ENCODE peak calls at places on chromosomes 3 and 15, in ten cellular contexts. G is upper lobe of right lung, V is stomach, N is thoracic aorta, Z is neuronal stem cell, M is heart left ventricle, A is breast epithelium, R is GM23338, I is ovary, H is aorta. C is an unnamed sample. For H3K36me3 and H3K4me1, the result is how much of the 10 kb centered on the place peaks cover.

GRCh38 chr3:30286007-30286669 is 320.3 kb upstream of the TGFBR2 start:
- DNase-seq in G (no peak), V (peak), N (peak), Z (no peak), M (peak), A (no peak), R (no peak), I (peak), H (peak), C (no peak)

GRCh38 chr15:67190813-67191212 is 63.6 kb downstream of the AAGAB start:
- DNase-seq in G (no peak), V (no peak), N (no peak), Z (no peak), M (no peak), A (no peak), R (no peak), I (no peak), H (no peak), C (no peak)

GRCh38 chr3:99365979-99366378 is 272.4 kb upstream of the COL8A1 start:
- DNase-seq in G (no peak), V (no peak), N (no peak), Z (no peak), M (no peak), A (no peak), R (no peak), I (no peak), H (no peak), C (no peak)

GRCh38 chr15:83112233-83112958 is 5.0 kb downstream of the TM6SF1 start:
- DNase-seq in G (no peak), V (no peak), N (no peak), Z (no peak), M (no peak), A (no peak), R (no peak), I (no peak), H (no peak), C (no peak)

GRCh38 chr15:43955140-43955539 is 128.3 kb downstream of the WDR76 start:
- DNase-seq in G (no peak), V (no peak), N (no peak), Z (no peak), M (no peak), A (no peak), R (no peak), I (no peak), H (no peak), C (no peak)

GRCh38 chr3:13161021-13161759 is 88.0 kb upstream of the IQSEC1 start:
- DNase-seq in G (peak), V (no peak), N (no peak), Z (no peak), M (no peak), A (peak), R (peak), I (no peak), H (no peak), C (no peak)

GRCh38 chr3:173401369-173401768 is 3.8 kb downstream of the NLGN1 start:
- DNase-seq in G (no peak), V (no peak), N (no peak), Z (no peak), M (no peak), A (no peak), R (no peak), I (no peak), H (no peak), C (no peak)

GRCh38 chr3:152185941-152186630 is 82.6 kb upstream of the MBNL1 start:
- DNase-seq in G (no peak), V (no peak), N (no peak), Z (no peak), M (no peak), A (no peak), R (no peak), I (no peak), H (no peak), C (no peak)

GRCh38 chr15:59594493-59594942 is 17.1 kb upstream of the GCNT3 start:
- DNase-seq in G (no peak), V (no peak), N (no peak), Z (no peak), M (no peak), A (no peak), R (no peak), I (peak), H (no peak), C (no peak)

GRCh38 chr3:114622001-114622400 is 328.2 kb downstream of the TIGIT start:
- DNase-seq in G (no peak), V (no peak), N (no peak), Z (no peak), M (no peak), A (no peak), R (no peak), I (no peak), H (no peak), C (no peak)

GRCh38 chr3:167110906-167111305 is 269.2 kb downstream of the ZBBX start:
- DNase-seq in G (no peak), V (no peak), N (no peak), Z (peak), M (no peak), A (no peak), R (peak), I (no peak), H (no peak), C (no peak)

GRCh38 chr3:78029775-78030174 is 989.9 kb downstream of the ROBO2 start:
- DNase-seq in G (peak), V (no peak), N (no peak), Z (no peak), M (peak), A (no peak), R (peak), I (no peak), H (no peak), C (no peak)

GRCh38 chr3:47283596-47284364 is 1.0 kb downstream of the KLHL18 start:
- DNase-seq in G (no peak), V (no peak), N (no peak), Z (no peak), M (peak), A (no peak), R (peak), I (no peak), H (no peak), C (peak)

GRCh38 chr15:57923750-57924149 is 141.8 kb downstream of the ALDH1A2 start:
- DNase-seq in G (no peak), V (peak), N (no peak), Z (no peak), M (no peak), A (no peak), R (no peak), I (no peak), H (peak), C (no peak)

DNA sequence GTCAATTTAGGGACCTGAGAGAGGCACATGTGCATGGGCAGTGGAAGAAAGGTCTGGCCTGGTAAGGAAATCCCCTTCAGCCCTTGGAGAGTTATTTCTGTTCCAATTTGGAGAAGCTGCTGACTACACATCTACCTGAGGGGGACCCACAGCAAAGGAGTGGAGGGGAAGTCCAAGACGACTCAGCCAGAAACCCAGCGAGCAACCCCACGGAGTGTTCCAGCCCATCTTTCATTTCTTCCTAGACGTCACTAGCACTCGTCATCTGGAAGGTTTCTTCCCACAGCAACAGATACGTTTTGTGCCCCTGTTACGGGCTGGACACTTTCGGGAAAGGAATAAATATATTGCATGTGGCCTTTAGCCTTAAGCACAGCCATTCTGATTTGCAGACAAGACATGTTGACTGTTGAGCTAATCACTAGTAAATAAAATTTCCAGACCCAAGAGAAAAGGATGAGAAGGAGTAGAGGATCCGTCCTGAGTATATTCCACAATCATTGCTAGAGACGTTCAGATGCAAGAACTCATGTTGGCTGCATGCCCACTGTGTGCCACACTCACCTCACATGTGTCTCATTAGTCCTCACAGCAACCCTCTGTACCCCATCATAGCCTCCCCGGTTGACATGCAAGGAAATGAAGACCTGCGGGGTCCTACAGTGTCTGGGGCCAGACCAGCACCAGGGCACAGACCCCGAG is 7.8 kb upstream of the FAM174B start:
- DNase-seq in G (no peak), V (no peak), N (no peak), Z (no peak), M (no peak), A (no peak), R (no peak), I (no peak), H (no peak), C (no peak)
- H3K36me3 ChIP-seq in G (under half), V (under half), N (under half), Z (under half), M (under half), A (under half), R (under half), I (under half), H (under half), C (under half)

GRCh38 chr3:49389297-49389696 is 22.5 kb downstream of the RHOA start:
- DNase-seq in G (no peak), V (no peak), N (no peak), Z (no peak), M (no peak), A (no peak), R (no peak), I (no peak), H (no peak), C (no peak)

GRCh38 chr3:49388416-49388815 is 23.4 kb downstream of the RHOA start:
- DNase-seq in G (no peak), V (no peak), N (no peak), Z (no peak), M (no peak), A (no peak), R (no peak), I (no peak), H (no peak), C (no peak)

GRCh38 chr3:49386056-49386756 is 25.6 kb downstream of the RHOA start:
- DNase-seq in G (no peak), V (no peak), N (no peak), Z (no peak), M (no peak), A (no peak), R (no peak), I (no peak), H (no peak), C (no peak)

GRCh38 chr3:49385617-49386016 is 26.2 kb downstream of the RHOA start:
- DNase-seq in G (no peak), V (no peak), N (no peak), Z (no peak), M (no peak), A (no peak), R (no peak), I (no peak), H (no peak), C (no peak)

GRCh38 chr3:49387721-49388120 is 24.1 kb downstream of the RHOA start:
- DNase-seq in G (no peak), V (no peak), N (no peak), Z (no peak), M (no peak), A (no peak), R (no peak), I (no peak), H (no peak), C (no peak)
- H3K4me1 ChIP-seq in G (under half), V (under half), N (under half), Z (under half), M (half or more), A (under half), R (under half), I (under half), H (under half), C (under half)

GRCh38 chr15:41813426-41813825 is 14.5 kb upstream of the JMJD7 start:
- DNase-seq in G (no peak), V (no peak), N (no peak), Z (no peak), M (no peak), A (no peak), R (no peak), I (no peak), H (no peak), C (no peak)

GRCh38 chr15:41814534-41814933 is 13.4 kb upstream of the JMJD7 start:
- DNase-seq in G (no peak), V (no peak), N (no peak), Z (no peak), M (no peak), A (no peak), R (no peak), I (no peak), H (no peak), C (no peak)

GRCh38 chr15:41810651-41811431 is 17.1 kb upstream of the JMJD7 start:
- DNase-seq in G (no peak), V (no peak), N (no peak), Z (no peak), M (no peak), A (no peak), R (no peak), I (no peak), H (no peak), C (no peak)

GRCh38 chr15:41811432-41812195 is 16.3 kb upstream of the JMJD7 start:
- DNase-seq in G (peak), V (peak), N (peak), Z (peak), M (peak), A (peak), R (peak), I (peak), H (peak), C (peak)

DNA sequence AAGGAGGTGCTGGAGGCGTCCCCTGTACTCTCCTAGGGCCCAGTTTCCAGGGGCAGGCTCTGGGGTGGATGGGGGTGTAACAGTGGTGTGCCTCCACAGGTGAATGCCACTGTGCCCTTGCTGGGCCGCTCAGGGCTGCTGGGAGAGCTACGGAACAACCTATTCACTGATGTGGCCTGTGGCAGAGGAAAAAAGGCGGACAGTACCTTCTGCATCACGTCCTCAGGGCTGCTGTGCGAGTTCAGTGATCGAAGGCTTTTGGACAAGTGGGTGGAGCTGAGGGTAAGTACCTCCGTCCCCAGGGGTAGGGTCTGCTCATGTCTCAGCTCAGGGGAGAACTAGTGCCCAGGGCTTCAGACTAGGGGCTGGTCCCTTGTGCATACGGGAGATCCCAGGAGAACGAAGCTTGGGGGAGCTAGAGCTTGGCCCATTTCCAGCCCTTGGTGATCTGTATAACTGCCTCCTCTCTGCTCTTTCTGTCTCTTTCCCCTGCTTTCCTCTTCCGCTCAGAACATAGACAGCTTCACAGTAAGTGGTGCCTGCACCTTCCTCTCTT is 15.0 kb upstream of the JMJD7 start:
- DNase-seq in G (no peak), V (no peak), N (no peak), Z (no peak), M (no peak), A (no peak), R (no peak), I (no peak), H (no peak), C (no peak)
- H3K36me3 ChIP-seq in G (under half), V (under half), N (under half), Z (under half), M (half or more), A (under half), R (under half), I (under half), H (under half), C (under half)

DNA sequence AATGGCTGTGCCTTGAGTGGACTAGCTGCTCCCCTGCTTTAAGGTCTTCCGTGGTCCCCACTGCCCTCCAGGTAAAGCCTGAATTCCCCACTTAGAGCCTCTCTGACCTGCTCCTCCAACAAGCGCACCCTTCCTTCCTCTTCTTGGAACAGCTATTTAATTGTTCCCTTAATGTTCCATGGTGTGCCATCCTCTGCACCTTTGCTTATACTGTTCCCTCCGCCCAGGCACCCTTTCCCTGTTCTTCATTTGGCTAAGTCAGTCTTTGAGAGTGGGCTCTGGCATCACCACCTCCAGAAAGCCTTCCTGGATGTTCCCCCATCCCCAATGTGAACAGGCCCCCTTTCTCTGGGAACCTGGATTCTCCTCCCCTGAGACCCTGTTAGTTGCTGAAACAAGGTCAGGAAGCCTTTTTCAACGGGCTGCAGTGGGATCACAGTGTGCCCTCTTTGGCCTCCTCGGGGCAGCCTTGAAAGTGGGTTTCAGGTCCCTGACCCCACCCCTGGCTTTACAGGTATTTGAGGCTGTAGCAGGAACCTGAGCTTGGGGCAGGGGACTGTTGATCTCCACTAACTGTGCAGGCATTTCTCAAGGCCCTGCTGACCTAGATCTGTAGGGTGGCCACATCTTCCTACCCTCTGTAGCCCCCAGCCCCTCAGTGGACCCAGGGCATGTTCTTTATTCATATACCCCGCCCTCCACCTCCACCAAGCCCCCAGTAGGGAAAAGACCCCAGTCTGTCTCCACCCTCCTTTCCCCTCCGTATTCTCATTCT is 5.0 kb downstream of the ISLR start:
- DNase-seq in G (peak), V (no peak), N (no peak), Z (no peak), M (no peak), A (peak), R (no peak), I (peak), H (no peak), C (no peak)
- H3K4me1 ChIP-seq in G (under half), V (under half), N (under half), Z (under half), M (under half), A (under half), R (under half), I (under half), H (under half), C (under half)

DNA sequence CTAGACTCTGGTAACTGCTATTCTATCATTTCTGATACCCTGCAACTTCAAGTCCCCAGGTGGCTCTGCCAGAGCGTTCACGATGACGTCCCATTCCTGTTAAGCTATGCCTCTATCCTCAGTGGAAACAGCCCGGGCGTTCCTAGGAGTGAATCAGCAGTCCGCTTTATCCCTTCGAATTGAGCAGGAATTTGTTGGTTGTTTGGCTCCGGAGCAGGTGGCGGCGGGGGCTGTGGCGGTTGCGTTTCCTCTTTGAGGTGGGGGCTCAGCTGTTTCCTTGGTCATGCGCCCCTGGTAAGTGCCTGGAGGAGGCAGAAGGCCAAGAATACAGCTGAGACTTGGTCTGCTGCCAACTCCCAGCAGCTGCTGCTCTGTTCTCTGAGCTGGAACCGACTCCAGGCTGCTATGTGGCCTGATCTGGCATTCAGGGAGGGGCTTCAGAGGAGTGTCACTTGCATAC is 25.2 kb downstream of the ARPP21 start:
- DNase-seq in G (peak), V (peak), N (no peak), Z (no peak), M (peak), A (no peak), R (peak), I (peak), H (peak), C (peak)
- H3K36me3 ChIP-seq in G (under half), V (under half), N (under half), Z (under half), M (under half), A (under half), R (under half), I (under half), H (under half), C (half or more)

GRCh38 chr3:129057249-129057648 is 3.3 kb upstream of the GP9 start:
- DNase-seq in G (no peak), V (no peak), N (no peak), Z (no peak), M (no peak), A (no peak), R (no peak), I (no peak), H (peak), C (no peak)

GRCh38 chr3:129052675-129053074 is 7.9 kb upstream of the GP9 start:
- DNase-seq in G (peak), V (peak), N (no peak), Z (no peak), M (peak), A (no peak), R (no peak), I (peak), H (no peak), C (no peak)

GRCh38 chr3:129056832-129057231 is 3.7 kb upstream of the GP9 start:
- DNase-seq in G (no peak), V (no peak), N (no peak), Z (no peak), M (no peak), A (no peak), R (no peak), I (no peak), H (no peak), C (no peak)

GRCh38 chr3:129051776-129052400 is 8.7 kb upstream of the GP9 start:
- DNase-seq in G (peak), V (peak), N (no peak), Z (no peak), M (no peak), A (no peak), R (no peak), I (no peak), H (no peak), C (no peak)

DNA sequence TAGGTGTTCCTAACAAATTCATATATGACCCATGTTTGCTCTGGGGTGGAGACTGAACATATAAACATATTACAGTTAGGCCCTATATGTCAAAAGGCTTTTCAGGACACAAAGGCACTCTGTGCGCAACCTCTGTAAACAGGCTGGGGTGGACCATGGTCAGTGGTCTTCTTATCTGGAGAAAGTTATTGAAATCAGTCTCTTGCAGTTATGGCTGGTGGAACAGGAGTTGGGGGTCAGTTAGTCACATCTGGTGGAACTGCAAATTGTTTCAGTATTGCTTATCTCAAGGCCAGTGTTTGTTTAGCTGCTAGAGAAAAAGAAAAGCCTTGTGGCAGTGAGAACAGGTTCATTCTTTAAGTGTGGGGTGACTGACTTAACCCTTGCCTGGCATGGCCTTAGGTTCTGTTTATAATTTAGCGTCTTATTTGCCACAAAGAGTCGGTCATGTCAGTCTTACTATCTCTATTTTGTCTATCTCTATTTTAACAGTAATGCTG is 5.9 kb upstream of the GP9 start:
- DNase-seq in G (no peak), V (no peak), N (no peak), Z (no peak), M (no peak), A (no peak), R (no peak), I (no peak), H (no peak), C (no peak)
- H3K4me1 ChIP-seq in G (under half), V (half or more), N (under half), Z (under half), M (under half), A (under half), R (under half), I (under half), H (under half), C (under half)